ENCODE peak calls at places on chromosomes 1 and 21, in nine cellular contexts. One of them, this sample, is unnamed.

GRCh38 chr21:46000731-46001641 is 19.4 kb downstream of the COL6A1 start:
- DNase-seq in DND-41: no peak
- DNase-seq in cardiac fibroblast: no peak
- DNase-seq in A549: no peak
- DNase-seq in IMR-90: no peak
- DNase-seq in OCI-LY7: no peak
- DNase-seq in astrocyte of the spinal cord: no peak
- DNase-seq in GM06990: no peak
- DNase-seq in spleen: peak
- DNase-seq in this sample: no peak

GRCh38 chr21:45403825-45404725 is 890 bp upstream of the COL18A1 start:
- DNase-seq in cardiac fibroblast: peak
- DNase-seq in DND-41: no peak
- DNase-seq in GM06990: no peak
- DNase-seq in IMR-90: peak
- DNase-seq in A549: no peak
- DNase-seq in spleen: peak
- DNase-seq in OCI-LY7: no peak
- DNase-seq in astrocyte of the spinal cord: peak
- DNase-seq in this sample: peak

GRCh38 chr1:230067441-230067870 is 418 bp downstream of the GALNT2 start:
- DNase-seq in DND-41: peak
- DNase-seq in astrocyte of the spinal cord: no peak
- DNase-seq in GM06990: peak
- DNase-seq in A549: peak
- DNase-seq in spleen: no peak
- DNase-seq in cardiac fibroblast: peak
- DNase-seq in OCI-LY7: no peak
- DNase-seq in IMR-90: no peak
- DNase-seq in this sample: peak

GRCh38 chr21:24290151-24290833 is 1317.0 kb downstream of the MRPL39 start:
- DNase-seq in GM06990: no peak
- DNase-seq in DND-41: peak
- DNase-seq in cardiac fibroblast: no peak
- DNase-seq in IMR-90: no peak
- DNase-seq in spleen: no peak
- DNase-seq in astrocyte of the spinal cord: no peak
- DNase-seq in A549: no peak
- DNase-seq in OCI-LY7: no peak
- DNase-seq in this sample: no peak

GRCh38 chr1:181149326-181150000 is 61.0 kb downstream of the IER5 start:
- DNase-seq in GM06990: peak
- DNase-seq in DND-41: peak
- DNase-seq in IMR-90: no peak
- DNase-seq in cardiac fibroblast: no peak
- DNase-seq in A549: no peak
- DNase-seq in spleen: peak
- DNase-seq in OCI-LY7: peak
- DNase-seq in astrocyte of the spinal cord: no peak
- DNase-seq in this sample: no peak

GRCh38 chr1:11731719-11732283 is 4.1 kb upstream of the AGTRAP start:
- DNase-seq in cardiac fibroblast: peak
- DNase-seq in A549: no peak
- DNase-seq in IMR-90: peak
- DNase-seq in OCI-LY7: no peak
- DNase-seq in astrocyte of the spinal cord: peak
- DNase-seq in GM06990: no peak
- DNase-seq in spleen: peak
- DNase-seq in DND-41: peak
- DNase-seq in this sample: peak

GRCh38 chr1:85093644-85094043 is 45.3 kb upstream of the MCOLN3 start:
- DNase-seq in OCI-LY7: no peak
- DNase-seq in IMR-90: no peak
- DNase-seq in GM06990: no peak
- DNase-seq in A549: no peak
- DNase-seq in spleen: no peak
- DNase-seq in cardiac fibroblast: no peak
- DNase-seq in astrocyte of the spinal cord: no peak
- DNase-seq in DND-41: no peak
- DNase-seq in this sample: no peak

GRCh38 chr1:113981962-113982931 is 3.0 kb downstream of the OLFML3 start:
- DNase-seq in OCI-LY7: no peak
- DNase-seq in GM06990: no peak
- DNase-seq in astrocyte of the spinal cord: peak
- DNase-seq in spleen: no peak
- DNase-seq in DND-41: no peak
- DNase-seq in IMR-90: peak
- DNase-seq in A549: no peak
- DNase-seq in cardiac fibroblast: peak
- DNase-seq in this sample: peak

GRCh38 chr1:90782046-90782445 is 64.9 kb upstream of the BARHL2 start:
- DNase-seq in OCI-LY7: no peak
- DNase-seq in IMR-90: no peak
- DNase-seq in cardiac fibroblast: no peak
- DNase-seq in spleen: no peak
- DNase-seq in GM06990: no peak
- DNase-seq in A549: no peak
- DNase-seq in astrocyte of the spinal cord: no peak
- DNase-seq in DND-41: no peak
- DNase-seq in this sample: no peak

GRCh38 chr1:27031235-27032118 is 18.8 kb upstream of the TENT5B start:
- DNase-seq in astrocyte of the spinal cord: peak
- DNase-seq in OCI-LY7: no peak
- DNase-seq in cardiac fibroblast: peak
- DNase-seq in GM06990: no peak
- DNase-seq in IMR-90: peak
- DNase-seq in A549: no peak
- DNase-seq in DND-41: no peak
- DNase-seq in spleen: peak
- DNase-seq in this sample: peak

GRCh38 chr1:59730759-59731478 is 83.8 kb upstream of the HOOK1 start:
- DNase-seq in cardiac fibroblast: peak
- DNase-seq in DND-41: peak
- DNase-seq in A549: peak
- DNase-seq in spleen: no peak
- DNase-seq in astrocyte of the spinal cord: peak
- DNase-seq in GM06990: no peak
- DNase-seq in IMR-90: peak
- DNase-seq in OCI-LY7: no peak
- DNase-seq in this sample: peak

GRCh38 chr1:224203243-224204016 is 20.4 kb downstream of the DEGS1 start:
- DNase-seq in spleen: peak
- DNase-seq in GM06990: no peak
- DNase-seq in astrocyte of the spinal cord: peak
- DNase-seq in IMR-90: peak
- DNase-seq in cardiac fibroblast: peak
- DNase-seq in A549: no peak
- DNase-seq in OCI-LY7: peak
- DNase-seq in DND-41: no peak
- DNase-seq in this sample: peak

GRCh38 chr1:198749279-198749678 is 110.4 kb downstream of the PTPRC start:
- DNase-seq in OCI-LY7: no peak
- DNase-seq in spleen: no peak
- DNase-seq in cardiac fibroblast: no peak
- DNase-seq in IMR-90: peak
- DNase-seq in astrocyte of the spinal cord: no peak
- DNase-seq in GM06990: no peak
- DNase-seq in DND-41: no peak
- DNase-seq in A549: no peak
- DNase-seq in this sample: no peak

GRCh38 chr1:110645962-110646735 is 28.6 kb downstream of the KCNA3 start:
- DNase-seq in spleen: no peak
- DNase-seq in cardiac fibroblast: peak
- DNase-seq in GM06990: no peak
- DNase-seq in IMR-90: peak
- DNase-seq in OCI-LY7: no peak
- DNase-seq in DND-41: no peak
- DNase-seq in A549: no peak
- DNase-seq in astrocyte of the spinal cord: no peak
- DNase-seq in this sample: peak

GRCh38 chr1:170734412-170735175 is 70.7 kb downstream of the PRRX1 start:
- DNase-seq in A549: no peak
- DNase-seq in astrocyte of the spinal cord: peak
- DNase-seq in OCI-LY7: no peak
- DNase-seq in spleen: no peak
- DNase-seq in cardiac fibroblast: no peak
- DNase-seq in DND-41: no peak
- DNase-seq in IMR-90: peak
- DNase-seq in GM06990: no peak
- DNase-seq in this sample: peak

GRCh38 chr1:245997471-245998258 is 509.4 kb downstream of the SMYD3 start:
- DNase-seq in cardiac fibroblast: peak
- DNase-seq in OCI-LY7: no peak
- DNase-seq in A549: peak
- DNase-seq in IMR-90: peak
- DNase-seq in astrocyte of the spinal cord: peak
- DNase-seq in DND-41: no peak
- DNase-seq in spleen: no peak
- DNase-seq in GM06990: no peak
- DNase-seq in this sample: peak

GRCh38 chr1:230858918-230859819 is 9.2 kb downstream of the C1orf198 start:
- DNase-seq in A549: no peak
- DNase-seq in OCI-LY7: no peak
- DNase-seq in spleen: no peak
- DNase-seq in GM06990: no peak
- DNase-seq in cardiac fibroblast: peak
- DNase-seq in astrocyte of the spinal cord: peak
- DNase-seq in DND-41: no peak
- DNase-seq in IMR-90: peak
- DNase-seq in this sample: peak

GRCh38 chr1:228122921-228123441 is 13.9 kb upstream of the MRPL55 start:
- DNase-seq in OCI-LY7: no peak
- DNase-seq in A549: no peak
- DNase-seq in spleen: no peak
- DNase-seq in IMR-90: no peak
- DNase-seq in astrocyte of the spinal cord: no peak
- DNase-seq in cardiac fibroblast: no peak
- DNase-seq in DND-41: no peak
- DNase-seq in GM06990: no peak
- DNase-seq in this sample: no peak
- TF ChIP-seq CTCF in OCI-LY7: no peak
- TF ChIP-seq CTCF in A549: no peak
- TF ChIP-seq CTCF in spleen: no peak
- TF ChIP-seq CTCF in IMR-90: no peak
- TF ChIP-seq CTCF in astrocyte of the spinal cord: no peak
- TF ChIP-seq CTCF in cardiac fibroblast: no peak
- TF ChIP-seq CTCF in DND-41: no peak
- TF ChIP-seq CTCF in GM06990: no peak
- TF ChIP-seq CTCF in this sample: no peak

DNA sequence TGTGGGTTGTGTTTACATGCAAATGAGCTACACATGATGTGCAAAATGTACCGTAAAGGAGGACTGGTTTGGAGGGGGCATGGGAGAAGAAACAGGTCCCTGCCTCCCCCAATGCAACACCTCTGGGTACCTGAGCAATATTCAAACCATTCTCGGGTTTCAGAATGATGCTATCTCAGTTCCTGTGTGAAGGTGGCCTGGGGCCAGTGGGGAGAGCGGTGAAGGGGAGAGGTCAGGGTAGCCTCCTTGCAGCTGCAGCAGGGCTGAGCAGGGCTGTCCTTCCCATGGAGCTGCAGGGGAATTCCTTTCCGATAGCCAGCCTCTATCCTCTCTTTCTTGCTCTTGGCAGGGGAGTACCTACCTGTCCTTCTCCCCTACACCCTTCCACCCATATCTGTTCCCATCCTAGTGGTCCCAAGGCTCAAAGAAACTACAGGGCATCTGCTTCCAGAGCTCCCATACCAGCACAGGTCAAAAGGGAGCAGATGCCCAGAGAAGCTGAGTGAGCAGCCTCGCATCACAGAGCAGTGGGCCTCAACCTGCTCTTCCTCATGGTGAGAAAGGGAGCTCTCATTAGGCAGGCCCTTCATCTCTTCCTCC is 11.9 kb downstream of the MEF2D start:
- DNase-seq in GM06990: peak
- DNase-seq in astrocyte of the spinal cord: no peak
- DNase-seq in cardiac fibroblast: no peak
- DNase-seq in OCI-LY7: peak
- DNase-seq in DND-41: no peak
- DNase-seq in spleen: no peak
- DNase-seq in IMR-90: no peak
- DNase-seq in A549: no peak
- DNase-seq in this sample: no peak
- H3K4me3 ChIP-seq in GM06990: peak
- H3K4me3 ChIP-seq in astrocyte of the spinal cord: no peak
- H3K4me3 ChIP-seq in cardiac fibroblast: no peak
- H3K4me3 ChIP-seq in OCI-LY7: peak
- H3K4me3 ChIP-seq in DND-41: no peak
- H3K4me3 ChIP-seq in spleen: no peak
- H3K4me3 ChIP-seq in IMR-90: no peak
- H3K4me3 ChIP-seq in A549: no peak
- H3K4me3 ChIP-seq in this sample: no peak

DNA sequence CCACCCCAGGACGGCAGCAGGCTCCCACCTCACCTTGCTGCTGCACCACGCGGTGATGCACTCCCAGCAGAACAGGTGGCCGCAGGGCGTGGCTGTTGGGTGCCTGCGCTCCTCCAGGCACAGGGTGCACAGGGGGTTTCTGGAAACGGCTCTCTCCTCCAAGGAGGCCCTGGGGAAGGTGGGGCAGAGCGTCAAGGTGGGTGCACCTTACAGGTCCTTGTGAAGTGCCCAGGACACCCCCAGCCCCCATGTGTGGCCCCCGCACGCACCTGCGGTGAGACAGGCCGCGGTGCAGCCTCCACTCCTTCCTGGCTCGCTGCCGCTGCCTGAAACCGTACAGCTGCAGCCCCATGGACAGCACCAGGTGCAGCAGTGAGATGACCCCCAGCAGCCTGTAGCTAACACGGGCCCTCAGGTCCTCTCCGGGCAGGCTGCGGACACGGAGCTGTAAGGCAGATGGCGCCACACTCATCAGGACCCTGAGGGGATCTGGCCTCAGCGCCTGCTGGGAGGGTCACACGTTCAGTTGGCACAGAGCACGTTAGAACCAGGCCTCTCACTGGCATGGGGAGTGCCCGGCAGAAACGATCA is 5.8 kb downstream of the PEX10 start:
- DNase-seq in DND-41: no peak
- DNase-seq in OCI-LY7: no peak
- DNase-seq in astrocyte of the spinal cord: no peak
- DNase-seq in A549: no peak
- DNase-seq in cardiac fibroblast: no peak
- DNase-seq in GM06990: no peak
- DNase-seq in IMR-90: no peak
- DNase-seq in spleen: no peak
- DNase-seq in this sample: no peak
- TF ChIP-seq CTCF in DND-41: peak
- TF ChIP-seq CTCF in OCI-LY7: peak
- TF ChIP-seq CTCF in astrocyte of the spinal cord: peak
- TF ChIP-seq CTCF in A549: no peak
- TF ChIP-seq CTCF in cardiac fibroblast: no peak
- TF ChIP-seq CTCF in GM06990: no peak
- TF ChIP-seq CTCF in IMR-90: no peak
- TF ChIP-seq CTCF in spleen: no peak
- TF ChIP-seq CTCF in this sample: no peak

DNA sequence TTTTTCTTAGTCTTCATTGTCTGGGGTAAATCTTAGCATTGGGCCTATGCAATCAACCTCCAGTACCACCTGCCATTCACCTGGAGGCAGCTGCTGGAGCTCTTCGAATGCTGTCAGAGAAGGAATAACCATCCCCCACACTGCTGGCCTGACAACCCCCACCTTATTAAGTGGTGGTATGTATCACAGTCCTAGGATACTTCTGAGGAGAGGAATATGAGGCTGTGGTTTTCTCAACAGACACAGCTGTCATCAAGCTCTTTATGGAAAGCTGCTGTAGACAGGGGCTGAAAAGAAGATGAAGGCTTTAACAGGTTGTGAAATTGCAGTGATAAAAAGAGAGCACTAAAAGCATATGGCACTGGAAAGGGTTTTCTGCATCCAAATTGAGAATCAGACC is 61.7 kb downstream of the TSEN15 start:
- DNase-seq in A549: no peak
- DNase-seq in DND-41: peak
- DNase-seq in astrocyte of the spinal cord: no peak
- DNase-seq in spleen: no peak
- DNase-seq in IMR-90: no peak
- DNase-seq in GM06990: no peak
- DNase-seq in OCI-LY7: no peak
- DNase-seq in cardiac fibroblast: no peak
- DNase-seq in this sample: no peak
- H3K4me3 ChIP-seq in A549: no peak
- H3K4me3 ChIP-seq in DND-41: no peak
- H3K4me3 ChIP-seq in astrocyte of the spinal cord: no peak
- H3K4me3 ChIP-seq in spleen: no peak
- H3K4me3 ChIP-seq in IMR-90: no peak
- H3K4me3 ChIP-seq in GM06990: no peak
- H3K4me3 ChIP-seq in OCI-LY7: no peak
- H3K4me3 ChIP-seq in cardiac fibroblast: no peak
- H3K4me3 ChIP-seq in this sample: no peak

This sample was measured in fibroblast of pulmonary artery.